ENCODE peak calls at places on chromosomes 16 and 17, in six cellular contexts. B is kidney, Y is mucosa of descending colon, G is left ventricle myocardium inferior, I is thoracic aorta, T is sigmoid colon. O is an unnamed sample. For H3K9me3, the result is how much of the 10 kb centered on the place peaks cover.

GRCh38 chr16:83561876-83562275 is 245.9 kb upstream of the HSBP1 start:
- DNase-seq in Y (no peak), B (no peak), T (no peak), G (no peak), I (no peak), O (no peak)

GRCh38 chr16:55502801-55503366 is 6.0 kb upstream of the LPCAT2 start:
- DNase-seq in I (no peak), T (peak), Y (peak), B (peak), G (peak), O (peak)

GRCh38 chr16:30902070-30902972 is 5.9 kb downstream of the CTF1 start:
- DNase-seq in T (peak), I (no peak), B (peak), G (peak), Y (peak), O (no peak)

GRCh38 chr17:63223212-63223911 is 222.7 kb downstream of the CYB561 start:
- DNase-seq in I (no peak), G (no peak), B (no peak), Y (no peak), T (no peak), O (no peak)

GRCh38 chr16:2687531-2688308 is 5.4 kb downstream of the KCTD5 start:
- DNase-seq in Y (peak), G (no peak), I (no peak), B (no peak), T (peak), O (no peak)

GRCh38 chr16:17222756-17223411 is 247.9 kb downstream of the XYLT1 start:
- DNase-seq in T (peak), B (no peak), I (no peak), Y (no peak), G (no peak), O (no peak)

GRCh38 chr17:27553019-27553511 is 77.9 kb upstream of the LGALS9 start:
- DNase-seq in B (no peak), G (no peak), T (no peak), I (no peak), Y (no peak), O (no peak)

GRCh38 chr17:3907483-3908216 is 8.6 kb downstream of the P2RX1 start:
- DNase-seq in G (no peak), B (no peak), I (no peak), Y (no peak), T (no peak), O (no peak)

GRCh38 chr17:16313159-16314090 is 39.8 kb downstream of the CENPV start:
- DNase-seq in I (no peak), B (no peak), T (no peak), Y (no peak), G (no peak), O (peak)

GRCh38 chr17:18267927-18268711 is 7.7 kb downstream of the MIEF2 start:
- DNase-seq in I (no peak), G (no peak), Y (no peak), B (no peak), T (no peak), O (no peak)

GRCh38 chr16:54720259-54720658 is 210.4 kb upstream of the IRX5 start:
- DNase-seq in B (no peak), G (no peak), T (no peak), I (no peak), Y (no peak), O (no peak)

GRCh38 chr16:8959921-8960787 is 3.6 kb downstream of the USP7 start:
- DNase-seq in G (no peak), I (no peak), Y (no peak), B (no peak), T (no peak), O (no peak)

GRCh38 chr16:84751241-84751640 is 51.4 kb downstream of the USP10 start:
- DNase-seq in I (no peak), B (no peak), G (no peak), T (no peak), Y (no peak), O (no peak)

GRCh38 chr17:73989671-73990070 is 213.8 kb upstream of the RPL38 start:
- DNase-seq in I (no peak), Y (no peak), G (no peak), B (no peak), T (no peak), O (no peak)

GRCh38 chr16:67192781-67193260 is 866 bp downstream of the E2F4 start:
- DNase-seq in I (no peak), G (no peak), T (no peak), Y (no peak), B (no peak), O (no peak)

GRCh38 chr16:450385-450784 is 24.9 kb downstream of the RAB11FIP3 start:
- DNase-seq in I (no peak), G (no peak), Y (no peak), T (no peak), B (no peak), O (no peak)

GRCh38 chr16:88865742-88866141 is 718 bp downstream of the PABPN1L start:
- DNase-seq in T (no peak), Y (no peak), B (no peak), G (no peak), I (no peak), O (no peak)

GRCh38 chr16:80694950-80695471 is 109.4 kb downstream of the CDYL2 start:
- DNase-seq in G (no peak), I (no peak), T (no peak), B (no peak), Y (no peak), O (no peak)

GRCh38 chr17:61700252-61700651 is 109.2 kb upstream of the NACA2 start:
- DNase-seq in Y (no peak), G (no peak), T (no peak), I (no peak), B (no peak), O (no peak)

GRCh38 chr16:67932462-67932840 is 789 bp upstream of the CTRL start:
- DNase-seq in G (no peak), T (no peak), B (no peak), I (no peak), Y (no peak), O (no peak)

GRCh38 chr17:42598905-42599304 is 10.3 kb downstream of the RETREG3 start:
- DNase-seq in Y (no peak), G (peak), T (peak), B (no peak), I (no peak), O (no peak)

GRCh38 chr16:74760007-74760767 is 14.4 kb downstream of the FA2H start:
- DNase-seq in B (no peak), G (no peak), I (no peak), Y (no peak), T (no peak), O (peak)

GRCh38 chr16:53884748-53885147 is 180.8 kb downstream of the FTO start:
- DNase-seq in Y (no peak), I (no peak), T (no peak), G (no peak), B (no peak), O (no peak)

GRCh38 chr17:65741690-65742089 is 180.2 kb upstream of the AXIN2 start:
- DNase-seq in G (no peak), Y (no peak), I (no peak), B (no peak), T (no peak), O (no peak)

DNA sequence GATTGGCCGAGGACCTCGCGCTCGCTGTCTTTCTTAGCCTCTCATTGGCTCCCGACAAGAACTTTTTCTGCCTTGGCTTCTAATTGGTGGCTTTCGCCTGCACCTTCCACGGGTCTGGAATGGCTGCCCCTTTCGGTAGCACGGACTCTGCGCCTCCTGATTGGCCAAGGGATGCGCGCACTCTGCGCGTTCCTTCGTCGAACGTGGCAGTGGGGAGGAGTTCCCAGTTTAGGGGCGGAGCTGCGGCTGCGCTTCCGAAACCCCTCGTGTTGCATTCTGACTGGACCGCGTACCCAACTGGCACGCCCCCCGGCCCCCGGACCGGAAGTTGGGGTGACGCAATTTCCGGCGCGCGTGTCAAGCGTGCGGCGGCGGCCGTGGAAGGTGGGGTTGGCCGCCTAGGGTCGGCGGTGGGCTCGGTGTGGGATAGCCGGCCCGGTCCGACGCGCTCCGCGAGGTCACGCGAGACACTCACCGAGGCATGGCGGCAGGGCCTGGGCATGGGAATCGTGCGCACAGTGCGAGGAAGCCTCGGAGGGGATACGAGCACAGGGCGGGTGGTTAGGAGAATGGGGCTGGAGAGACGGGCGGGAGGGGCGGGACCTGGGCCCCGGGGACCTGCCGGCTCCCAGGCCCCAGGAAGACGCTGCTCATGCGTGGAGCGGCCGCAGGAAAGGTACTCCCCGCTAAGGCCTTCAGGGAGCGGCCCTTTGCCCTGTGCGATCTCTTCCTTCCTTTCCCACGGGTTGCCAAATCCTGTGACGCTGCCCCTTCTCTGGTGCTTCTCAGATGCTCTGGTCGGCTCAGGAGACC is 627 bp upstream of the P4HB start:
- DNase-seq in Y (peak), G (peak), T (peak), I (peak), B (peak), O (peak)
- TF ChIP-seq CTCF in Y (peak), G (peak), T (no peak), I (no peak), B (peak), O (no peak)

GRCh38 chr17:82941021-82942001 is 101.5 kb upstream of the ZNF750 start:
- DNase-seq in I (no peak), Y (peak), B (peak), G (peak), T (peak), O (no peak)

GRCh38 chr17:82942166-82943130 is 102.6 kb upstream of the ZNF750 start:
- DNase-seq in I (no peak), G (peak), T (peak), Y (peak), B (peak), O (no peak)

GRCh38 chr17:82943751-82944150 is 103.9 kb upstream of the ZNF750 start:
- DNase-seq in I (no peak), G (peak), Y (peak), T (peak), B (peak), O (no peak)

GRCh38 chr17:82944990-82945389 is 105.2 kb upstream of the ZNF750 start:
- DNase-seq in G (no peak), I (no peak), Y (no peak), B (no peak), T (no peak), O (no peak)

DNA sequence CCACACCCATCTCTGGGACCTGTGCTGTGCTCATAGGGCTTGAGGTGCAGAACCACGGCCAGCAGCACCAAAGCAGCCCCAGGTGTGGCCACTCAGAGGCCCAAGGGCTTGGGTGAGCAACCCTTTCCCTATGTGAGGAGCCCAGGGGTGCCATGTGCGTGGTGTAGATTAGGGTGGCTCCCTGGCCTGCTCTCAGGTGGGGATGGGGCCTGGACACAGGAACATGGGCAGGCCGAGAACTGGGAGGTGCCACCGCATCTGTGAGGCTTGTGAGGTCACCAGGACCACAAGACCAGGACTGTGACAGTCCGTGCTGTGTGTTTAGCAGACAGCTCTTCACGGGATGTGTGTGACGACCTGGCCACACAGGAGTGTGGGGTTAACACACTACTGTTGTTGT is 103.5 kb upstream of the ZNF750 start:
- DNase-seq in G (peak), B (peak), Y (peak), T (peak), I (no peak), O (no peak)
- H3K9me3 ChIP-seq in G (under half), B (under half), Y (under half), T (under half), I (under half), O (under half)

DNA sequence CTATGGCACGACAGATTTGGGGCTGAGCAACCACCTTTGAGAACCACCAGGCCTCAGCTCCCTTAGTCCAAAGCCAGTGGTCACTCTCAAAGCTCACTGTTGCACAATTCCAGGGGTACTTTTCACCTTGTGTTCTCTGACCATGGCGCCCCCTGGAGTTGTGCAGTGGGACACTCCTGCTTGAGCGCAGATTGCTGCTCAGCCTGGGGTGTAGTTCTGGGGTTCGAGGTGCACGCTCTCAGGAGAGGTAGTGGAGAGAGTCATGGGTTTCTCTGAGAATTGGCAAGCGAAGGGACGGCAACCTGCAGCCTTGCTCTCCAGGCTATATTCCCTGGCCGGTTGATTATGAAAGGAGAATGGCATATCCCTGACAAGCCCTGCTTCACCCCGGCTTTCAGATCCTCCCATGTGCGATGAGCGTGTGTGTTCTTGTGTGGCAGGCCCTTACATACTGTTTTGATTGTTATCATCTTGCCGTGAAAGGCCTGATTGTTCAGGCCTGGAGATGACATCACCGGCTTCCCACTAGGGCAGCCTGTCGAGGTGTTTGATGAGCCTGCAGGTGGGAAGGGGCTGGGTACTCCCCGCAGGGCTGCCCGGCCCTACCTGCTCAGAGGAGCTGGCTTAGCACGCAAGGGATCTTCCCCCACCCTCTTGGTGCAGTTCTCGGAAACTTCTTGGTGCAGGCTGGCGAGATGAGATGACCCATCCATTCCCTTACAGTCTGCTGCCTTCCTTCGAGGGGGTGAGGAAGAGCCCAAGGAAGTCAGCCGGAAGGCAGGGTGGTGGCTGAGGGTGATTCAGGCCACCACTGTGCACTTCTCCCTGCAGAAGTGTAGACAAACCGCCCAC is 431.2 kb downstream of the SLC39A11 start:
- DNase-seq in T (no peak), Y (no peak), B (no peak), G (no peak), I (no peak), O (no peak)
- TF ChIP-seq CTCF in T (no peak), Y (no peak), B (no peak), G (no peak), I (no peak), O (peak)

GRCh38 chr16:86927699-86928098 is 349.4 kb downstream of the FOXL1 start:
- DNase-seq in I (no peak), G (no peak), B (no peak), T (no peak), Y (no peak), O (no peak)
- H3K9me3 ChIP-seq in I (under half), G (under half), B (under half), T (under half), Y (under half), O (under half)

GRCh38 chr16:50747206-50747956 is 5.5 kb downstream of the CYLD start:
- DNase-seq in B (no peak), I (no peak), Y (no peak), T (no peak), G (no peak), O (no peak)
- TF ChIP-seq CTCF in B (no peak), I (peak), Y (no peak), T (no peak), G (peak), O (peak)

DNA sequence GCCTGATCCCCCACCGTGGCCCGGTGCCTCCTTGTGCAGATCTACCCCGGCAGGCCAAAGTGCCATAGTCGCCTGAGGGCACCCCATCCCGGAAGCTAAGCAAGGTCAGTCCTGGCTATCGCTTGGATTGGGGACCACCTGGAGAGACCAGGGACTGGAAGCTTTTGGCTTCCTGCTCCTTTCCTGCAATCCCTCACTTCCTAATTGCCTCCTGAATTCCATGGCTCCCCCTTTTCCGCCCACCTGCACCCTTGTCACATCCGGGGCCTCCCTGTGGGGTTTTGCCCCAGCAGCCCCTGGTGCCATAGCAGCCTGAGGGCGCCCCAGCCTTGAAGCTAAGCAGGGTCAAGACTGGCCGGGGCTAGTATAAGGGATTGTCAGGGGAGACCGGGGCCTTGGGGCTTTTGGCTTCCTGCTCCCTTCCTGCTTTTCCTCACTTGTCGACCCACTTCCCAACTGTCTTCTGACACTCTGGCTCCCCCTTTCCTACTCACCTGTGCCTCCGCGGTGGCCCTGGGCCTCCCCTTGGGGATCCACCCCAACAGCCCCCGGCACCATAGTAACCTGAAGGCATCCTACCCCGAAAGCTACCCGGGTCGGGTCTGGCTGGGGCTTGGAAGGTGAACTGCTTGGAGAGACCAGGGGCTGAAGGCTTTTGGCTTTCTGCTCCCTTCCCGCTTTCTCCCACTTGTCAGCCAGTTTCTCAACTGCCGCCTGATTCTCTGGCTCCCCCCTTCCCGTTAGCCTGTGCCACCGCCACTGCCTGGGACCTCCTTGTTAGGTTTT is 2293.6 kb downstream of the TP53TG3F start:
- DNase-seq in T (peak), G (no peak), Y (peak), B (peak), I (no peak), O (no peak)
- H3K9me3 ChIP-seq in T (under half), G (under half), Y (half or more), B (under half), I (under half), O (half or more)

GRCh38 chr17:78362671-78363070 is 2.8 kb upstream of the SOCS3 start:
- DNase-seq in B (no peak), Y (no peak), G (no peak), T (no peak), I (no peak), O (no peak)
- TF ChIP-seq CTCF in B (no peak), Y (no peak), G (no peak), T (no peak), I (no peak), O (peak)

GRCh38 chr16:71448274-71448866 is 6.5 kb upstream of the TLE7 start:
- DNase-seq in Y (no peak), T (no peak), G (no peak), B (no peak), I (no peak), O (no peak)
- H3K9me3 ChIP-seq in Y (half or more), T (half or more), G (half or more), B (half or more), I (half or more), O (half or more)

O was measured in AG04450.